ENCODE peak calls at places on chromosomes 13 and 19, in four cellular contexts. J is mucosa of descending colon, W is HFFc6, T is OCI-LY7. M is an unnamed sample.

GRCh38 chr13:72109863-72110262 is 242.9 kb upstream of the DACH1 start:
- DNase-seq in J (no peak), W (no peak), T (no peak), M (no peak)

GRCh38 chr19:1171755-1172352 is 2.2 kb downstream of the SBNO2 start:
- DNase-seq in T (no peak), W (no peak), J (no peak), M (no peak)

GRCh38 chr13:51122868-51123267 is 11.8 kb upstream of the C13orf42 start:
- DNase-seq in W (no peak), T (no peak), J (no peak), M (no peak)

GRCh38 chr13:100300708-100301107 is 211.8 kb downstream of the PCCA start:
- DNase-seq in T (no peak), W (no peak), J (no peak), M (no peak)

GRCh38 chr13:35514801-35515502 is 38.5 kb upstream of the MAB21L1 start:
- DNase-seq in W (no peak), J (no peak), T (no peak), M (no peak)

GRCh38 chr13:113981201-113981605 is 7.3 kb upstream of the C13orf46 start:
- DNase-seq in J (peak; percentile 91), T (no peak), W (no peak), M (no peak)

GRCh38 chr13:48660356-48661076 is 6.8 kb downstream of the CYSLTR2 start:
- DNase-seq in T (no peak), W (no peak), J (no peak), M (no peak)

GRCh38 chr19:39671739-39672363 is 16.1 kb downstream of the LGALS16 start:
- DNase-seq in W (peak; percentile 38), J (no peak), T (peak; percentile 73), M (peak; percentile 45)

GRCh38 chr19:16136185-16137067 is 7.1 kb upstream of the HSH2D start:
- DNase-seq in J (no peak), W (no peak), T (no peak), M (no peak)

GRCh38 chr19:42301646-42302204 is at the start of gene PRR19:
- DNase-seq in W (no peak), T (peak; percentile 50), J (no peak), M (no peak)

GRCh38 chr19:1266116-1266817 is 2.9 kb upstream of the CIRBP start:
- DNase-seq in W (peak; percentile 84), T (peak; percentile 93), J (peak; percentile 96), M (peak; percentile 94)

GRCh38 chr13:79767126-79767525 is 286.2 kb downstream of the NDFIP2 start:
- DNase-seq in T (no peak), J (no peak), W (no peak), M (no peak)

GRCh38 chr19:52640916-52641315 is 2.8 kb upstream of the ZNF83 start:
- DNase-seq in T (no peak), J (no peak), W (no peak), M (no peak)

GRCh38 chr19:17243854-17244617 is 1.7 kb downstream of the NR2F6 start:
- DNase-seq in J (peak; percentile 75), T (peak; percentile 37), W (peak; percentile 40), M (no peak)

DNA sequence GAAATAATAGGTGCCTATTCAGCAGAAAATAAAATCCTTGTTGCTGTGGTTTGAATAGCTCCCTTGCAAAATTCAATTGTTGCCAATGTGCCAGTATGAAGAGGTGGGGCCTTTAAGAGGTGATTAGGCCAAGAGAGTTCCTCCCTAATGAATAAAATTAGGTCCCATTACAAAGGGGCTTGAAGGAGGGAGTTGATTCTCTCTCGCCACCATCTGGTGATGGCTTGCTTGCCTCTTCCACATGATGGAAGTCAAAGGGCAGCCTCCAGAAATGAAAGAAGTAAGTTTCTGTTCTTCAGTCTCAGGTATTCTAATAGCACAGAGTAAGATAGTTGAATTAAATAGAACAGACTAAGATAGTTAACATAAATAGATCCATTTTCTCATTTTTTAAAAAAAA is 3.0 kb upstream of the EEF1AKMT1 start:
- DNase-seq in W (no peak), T (no peak), J (no peak), M (no peak)
- TF ChIP-seq CTCF in W (no peak), T (peak; percentile 18), J (no peak), M (no peak)

GRCh38 chr13:69565334-69565733 is 542.3 kb upstream of the ATXN8OS start:
- DNase-seq in T (peak; percentile 20), J (no peak), W (peak; percentile 0), M (peak; percentile 17)
- TF ChIP-seq CTCF in T (peak; percentile 73), J (no peak), W (peak; percentile 33), M (peak; percentile 58)

GRCh38 chr19:5355076-5355475 is 14.5 kb upstream of the PTPRS start:
- DNase-seq in T (no peak), J (no peak), W (no peak), M (no peak)
- TF ChIP-seq CTCF in T (no peak), J (no peak), W (no peak), M (no peak)

GRCh38 chr19:47430041-47430802 is 10.9 kb upstream of the MEIS3 start:
- DNase-seq in J (peak; percentile 75), W (peak; percentile 52), T (no peak), M (no peak)
- TF ChIP-seq CTCF in J (no peak), W (peak; percentile 64), T (no peak), M (peak; percentile 13)

GRCh38 chr13:40777166-40777956 is 6.4 kb upstream of the MRPS31 start:
- DNase-seq in T (peak; percentile 86), J (no peak), W (peak; percentile 41), M (peak; percentile 59)
- TF ChIP-seq CTCF in T (peak; percentile 99), J (peak; percentile 47), W (peak; percentile 87), M (peak; percentile 71)

GRCh38 chr13:94968040-94968756 is 255.9 kb upstream of the SOX21 start:
- DNase-seq in T (no peak), W (no peak), J (no peak), M (peak; percentile 26)
- TF ChIP-seq CTCF in T (no peak), W (no peak), J (no peak), M (no peak)

DNA sequence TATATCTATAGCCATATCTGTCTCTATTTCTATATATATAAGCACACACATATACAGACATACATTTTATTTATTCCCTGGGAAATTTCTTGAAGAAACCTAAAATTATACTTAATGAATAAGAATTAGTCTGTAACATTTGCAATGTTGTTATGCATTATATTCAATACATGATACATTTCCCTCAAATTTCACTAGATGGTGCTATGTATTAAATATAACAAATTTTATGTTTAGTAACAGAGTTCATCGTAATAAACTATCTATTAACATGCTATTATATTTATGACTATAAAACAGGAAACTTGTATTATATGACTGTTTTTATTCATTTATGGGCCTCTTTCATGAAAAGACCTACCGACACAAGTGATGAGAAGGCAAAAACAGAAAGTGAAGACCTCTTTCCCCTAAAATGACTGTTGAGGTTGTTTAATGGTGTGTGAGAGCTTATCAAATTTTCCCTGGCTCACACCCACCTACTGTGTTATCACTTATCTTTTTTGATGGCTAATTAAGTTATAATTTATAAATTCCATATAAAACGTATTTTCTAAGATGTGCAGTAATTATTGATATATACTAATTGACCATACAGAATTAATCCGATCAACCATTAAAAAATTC is 881.9 kb downstream of the SLITRK6 start:
- DNase-seq in T (peak; percentile 60), J (no peak), W (no peak), M (peak; percentile 32)
- TF ChIP-seq CTCF in T (peak; percentile 91), J (no peak), W (peak; percentile 78), M (peak; percentile 32)